ENCODE peak calls at places on chromosomes 11 and 22, in eight cellular contexts. One of them, this sample, is unnamed. For H3K4me1, the result is how much of the 10 kb centered on the place peaks cover.

GRCh38 chr11:69598147-69598546 is 42.8 kb upstream of the CCND1 start:
- DNase-seq in mucosa of descending colon: no peak
- DNase-seq in A549: peak
- DNase-seq in mesenchymal stem cell: peak
- DNase-seq in adipocyte: no peak
- DNase-seq in neuronal stem cell: no peak
- DNase-seq in heart right ventricle: peak
- DNase-seq in cardiac muscle cell: no peak
- DNase-seq in this sample: no peak

GRCh38 chr11:10454902-10455631 is at the start of gene AMPD3:
- DNase-seq in mucosa of descending colon: no peak
- DNase-seq in A549: peak
- DNase-seq in mesenchymal stem cell: peak
- DNase-seq in adipocyte: peak
- DNase-seq in neuronal stem cell: no peak
- DNase-seq in heart right ventricle: no peak
- DNase-seq in cardiac muscle cell: peak
- DNase-seq in this sample: no peak

GRCh38 chr11:1253103-1253485 is 30.2 kb downstream of the MUC5B start:
- DNase-seq in mucosa of descending colon: no peak
- DNase-seq in A549: no peak
- DNase-seq in mesenchymal stem cell: no peak
- DNase-seq in adipocyte: no peak
- DNase-seq in neuronal stem cell: no peak
- DNase-seq in heart right ventricle: no peak
- DNase-seq in cardiac muscle cell: no peak
- DNase-seq in this sample: no peak

GRCh38 chr11:15845261-15845660 is 511.1 kb downstream of the SOX6 start:
- DNase-seq in mucosa of descending colon: no peak
- DNase-seq in A549: no peak
- DNase-seq in mesenchymal stem cell: no peak
- DNase-seq in adipocyte: no peak
- DNase-seq in neuronal stem cell: peak
- DNase-seq in heart right ventricle: no peak
- DNase-seq in cardiac muscle cell: no peak
- DNase-seq in this sample: no peak

GRCh38 chr22:26479792-26480610 is 3.6 kb downstream of the HPS4 start:
- DNase-seq in mucosa of descending colon: peak
- DNase-seq in A549: no peak
- DNase-seq in mesenchymal stem cell: no peak
- DNase-seq in adipocyte: no peak
- DNase-seq in neuronal stem cell: no peak
- DNase-seq in heart right ventricle: no peak
- DNase-seq in cardiac muscle cell: no peak
- DNase-seq in this sample: no peak

GRCh38 chr11:122780296-122780949 is 57.9 kb upstream of the CRTAM start:
- DNase-seq in mucosa of descending colon: no peak
- DNase-seq in A549: no peak
- DNase-seq in mesenchymal stem cell: no peak
- DNase-seq in adipocyte: no peak
- DNase-seq in neuronal stem cell: no peak
- DNase-seq in heart right ventricle: no peak
- DNase-seq in cardiac muscle cell: no peak
- DNase-seq in this sample: no peak

GRCh38 chr11:35629914-35630313 is 11.7 kb downstream of the FJX1 start:
- DNase-seq in mucosa of descending colon: no peak
- DNase-seq in A549: peak
- DNase-seq in mesenchymal stem cell: peak
- DNase-seq in adipocyte: peak
- DNase-seq in neuronal stem cell: no peak
- DNase-seq in heart right ventricle: no peak
- DNase-seq in cardiac muscle cell: peak
- DNase-seq in this sample: no peak

GRCh38 chr11:44564653-44565007 is 833 bp upstream of the CD82 start:
- DNase-seq in mucosa of descending colon: peak
- DNase-seq in A549: no peak
- DNase-seq in mesenchymal stem cell: peak
- DNase-seq in adipocyte: peak
- DNase-seq in neuronal stem cell: no peak
- DNase-seq in heart right ventricle: no peak
- DNase-seq in cardiac muscle cell: peak
- DNase-seq in this sample: peak

GRCh38 chr11:605286-606129 is 10.2 kb downstream of the IRF7 start:
- DNase-seq in mucosa of descending colon: peak
- DNase-seq in A549: no peak
- DNase-seq in mesenchymal stem cell: no peak
- DNase-seq in adipocyte: no peak
- DNase-seq in neuronal stem cell: no peak
- DNase-seq in heart right ventricle: no peak
- DNase-seq in cardiac muscle cell: no peak
- DNase-seq in this sample: no peak

GRCh38 chr22:50641696-50642607 is 14.0 kb upstream of the ARSA start:
- DNase-seq in mucosa of descending colon: no peak
- DNase-seq in A549: no peak
- DNase-seq in mesenchymal stem cell: peak
- DNase-seq in adipocyte: peak
- DNase-seq in neuronal stem cell: peak
- DNase-seq in heart right ventricle: peak
- DNase-seq in cardiac muscle cell: peak
- DNase-seq in this sample: no peak

GRCh38 chr22:39923689-39924088 is 22.8 kb downstream of the GRAP2 start:
- DNase-seq in mucosa of descending colon: no peak
- DNase-seq in A549: no peak
- DNase-seq in mesenchymal stem cell: no peak
- DNase-seq in adipocyte: no peak
- DNase-seq in neuronal stem cell: no peak
- DNase-seq in heart right ventricle: no peak
- DNase-seq in cardiac muscle cell: no peak
- DNase-seq in this sample: no peak

GRCh38 chr22:46854125-46854870 is 91.8 kb downstream of the TBC1D22A start:
- DNase-seq in mucosa of descending colon: no peak
- DNase-seq in A549: no peak
- DNase-seq in mesenchymal stem cell: peak
- DNase-seq in adipocyte: no peak
- DNase-seq in neuronal stem cell: no peak
- DNase-seq in heart right ventricle: peak
- DNase-seq in cardiac muscle cell: peak
- DNase-seq in this sample: no peak

GRCh38 chr11:62925745-62926668 is 4.8 kb upstream of the CHRM1 start:
- DNase-seq in mucosa of descending colon: no peak
- DNase-seq in A549: no peak
- DNase-seq in mesenchymal stem cell: peak
- DNase-seq in adipocyte: peak
- DNase-seq in neuronal stem cell: no peak
- DNase-seq in heart right ventricle: no peak
- DNase-seq in cardiac muscle cell: no peak
- DNase-seq in this sample: no peak

GRCh38 chr11:67498544-67498972 is 6.6 kb downstream of the PITPNM1 start:
- DNase-seq in mucosa of descending colon: no peak
- DNase-seq in A549: no peak
- DNase-seq in mesenchymal stem cell: no peak
- DNase-seq in adipocyte: no peak
- DNase-seq in neuronal stem cell: no peak
- DNase-seq in heart right ventricle: peak
- DNase-seq in cardiac muscle cell: no peak
- DNase-seq in this sample: no peak

GRCh38 chr11:83051760-83052671 is 19.7 kb downstream of the RAB30 start:
- DNase-seq in mucosa of descending colon: no peak
- DNase-seq in A549: peak
- DNase-seq in mesenchymal stem cell: peak
- DNase-seq in adipocyte: peak
- DNase-seq in neuronal stem cell: no peak
- DNase-seq in heart right ventricle: peak
- DNase-seq in cardiac muscle cell: peak
- DNase-seq in this sample: no peak

GRCh38 chr22:22746061-22746962 is 101.9 kb downstream of the GGTLC2 start:
- DNase-seq in mucosa of descending colon: no peak
- DNase-seq in A549: no peak
- DNase-seq in mesenchymal stem cell: no peak
- DNase-seq in adipocyte: no peak
- DNase-seq in neuronal stem cell: no peak
- DNase-seq in heart right ventricle: no peak
- DNase-seq in cardiac muscle cell: no peak
- DNase-seq in this sample: no peak

GRCh38 chr22:44272330-44272729 is 40.4 kb downstream of the SHISAL1 start:
- DNase-seq in mucosa of descending colon: peak
- DNase-seq in A549: no peak
- DNase-seq in mesenchymal stem cell: no peak
- DNase-seq in adipocyte: no peak
- DNase-seq in neuronal stem cell: no peak
- DNase-seq in heart right ventricle: no peak
- DNase-seq in cardiac muscle cell: no peak
- DNase-seq in this sample: no peak

GRCh38 chr22:23578306-23578705 is 1.8 kb downstream of the IGLL1 start:
- DNase-seq in mucosa of descending colon: no peak
- DNase-seq in A549: no peak
- DNase-seq in mesenchymal stem cell: no peak
- DNase-seq in adipocyte: no peak
- DNase-seq in neuronal stem cell: no peak
- DNase-seq in heart right ventricle: no peak
- DNase-seq in cardiac muscle cell: no peak
- DNase-seq in this sample: no peak

GRCh38 chr22:41252365-41252764 is 11.6 kb upstream of the CHADL start:
- DNase-seq in mucosa of descending colon: no peak
- DNase-seq in A549: no peak
- DNase-seq in mesenchymal stem cell: no peak
- DNase-seq in adipocyte: no peak
- DNase-seq in neuronal stem cell: no peak
- DNase-seq in heart right ventricle: no peak
- DNase-seq in cardiac muscle cell: no peak
- DNase-seq in this sample: no peak

GRCh38 chr22:38148252-38148651 is 33.4 kb downstream of the PLA2G6 start:
- DNase-seq in mucosa of descending colon: peak
- DNase-seq in A549: no peak
- DNase-seq in mesenchymal stem cell: peak
- DNase-seq in adipocyte: peak
- DNase-seq in neuronal stem cell: no peak
- DNase-seq in heart right ventricle: no peak
- DNase-seq in cardiac muscle cell: peak
- DNase-seq in this sample: no peak

GRCh38 chr11:37525336-37525735 is 927.3 kb upstream of the RAG2 start:
- DNase-seq in mucosa of descending colon: no peak
- DNase-seq in A549: no peak
- DNase-seq in mesenchymal stem cell: no peak
- DNase-seq in adipocyte: peak
- DNase-seq in neuronal stem cell: no peak
- DNase-seq in heart right ventricle: no peak
- DNase-seq in cardiac muscle cell: peak
- DNase-seq in this sample: no peak

GRCh38 chr11:96293109-96293508 is 49.9 kb downstream of the MAML2 start:
- DNase-seq in mucosa of descending colon: no peak
- DNase-seq in A549: no peak
- DNase-seq in mesenchymal stem cell: no peak
- DNase-seq in adipocyte: no peak
- DNase-seq in neuronal stem cell: no peak
- DNase-seq in heart right ventricle: no peak
- DNase-seq in cardiac muscle cell: no peak
- DNase-seq in this sample: no peak
- H3K4me1 ChIP-seq in mucosa of descending colon: under half
- H3K4me1 ChIP-seq in A549: under half
- H3K4me1 ChIP-seq in mesenchymal stem cell: under half
- H3K4me1 ChIP-seq in adipocyte: under half
- H3K4me1 ChIP-seq in neuronal stem cell: under half
- H3K4me1 ChIP-seq in heart right ventricle: under half
- H3K4me1 ChIP-seq in cardiac muscle cell: under half
- H3K4me1 ChIP-seq in this sample: under half

DNA sequence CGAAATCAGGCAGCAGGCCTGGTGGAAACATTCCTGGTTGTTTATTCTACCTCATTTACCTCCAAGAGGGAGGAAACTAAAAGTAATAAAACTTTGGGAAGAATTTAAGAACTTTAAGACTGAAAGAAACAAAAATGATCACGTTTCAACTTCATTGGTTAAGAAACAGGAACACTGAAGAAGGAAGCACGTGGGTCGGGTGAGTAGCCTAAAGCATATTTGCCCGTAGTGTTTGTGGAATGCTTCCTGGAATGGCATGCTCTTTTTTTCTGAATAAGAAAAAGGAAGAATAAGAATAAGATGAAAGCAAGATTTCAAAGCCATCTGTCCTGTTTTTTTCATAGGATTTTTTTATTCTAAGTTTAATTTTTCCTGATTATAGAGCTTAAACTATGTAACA is 83.1 kb downstream of the WNT11 start:
- DNase-seq in mucosa of descending colon: no peak
- DNase-seq in A549: no peak
- DNase-seq in mesenchymal stem cell: no peak
- DNase-seq in adipocyte: peak
- DNase-seq in neuronal stem cell: no peak
- DNase-seq in heart right ventricle: no peak
- DNase-seq in cardiac muscle cell: no peak
- DNase-seq in this sample: no peak
- H3K4me1 ChIP-seq in mucosa of descending colon: under half
- H3K4me1 ChIP-seq in A549: under half
- H3K4me1 ChIP-seq in mesenchymal stem cell: under half
- H3K4me1 ChIP-seq in adipocyte: under half
- H3K4me1 ChIP-seq in neuronal stem cell: under half
- H3K4me1 ChIP-seq in heart right ventricle: under half
- H3K4me1 ChIP-seq in cardiac muscle cell: half or more
- H3K4me1 ChIP-seq in this sample: under half

DNA sequence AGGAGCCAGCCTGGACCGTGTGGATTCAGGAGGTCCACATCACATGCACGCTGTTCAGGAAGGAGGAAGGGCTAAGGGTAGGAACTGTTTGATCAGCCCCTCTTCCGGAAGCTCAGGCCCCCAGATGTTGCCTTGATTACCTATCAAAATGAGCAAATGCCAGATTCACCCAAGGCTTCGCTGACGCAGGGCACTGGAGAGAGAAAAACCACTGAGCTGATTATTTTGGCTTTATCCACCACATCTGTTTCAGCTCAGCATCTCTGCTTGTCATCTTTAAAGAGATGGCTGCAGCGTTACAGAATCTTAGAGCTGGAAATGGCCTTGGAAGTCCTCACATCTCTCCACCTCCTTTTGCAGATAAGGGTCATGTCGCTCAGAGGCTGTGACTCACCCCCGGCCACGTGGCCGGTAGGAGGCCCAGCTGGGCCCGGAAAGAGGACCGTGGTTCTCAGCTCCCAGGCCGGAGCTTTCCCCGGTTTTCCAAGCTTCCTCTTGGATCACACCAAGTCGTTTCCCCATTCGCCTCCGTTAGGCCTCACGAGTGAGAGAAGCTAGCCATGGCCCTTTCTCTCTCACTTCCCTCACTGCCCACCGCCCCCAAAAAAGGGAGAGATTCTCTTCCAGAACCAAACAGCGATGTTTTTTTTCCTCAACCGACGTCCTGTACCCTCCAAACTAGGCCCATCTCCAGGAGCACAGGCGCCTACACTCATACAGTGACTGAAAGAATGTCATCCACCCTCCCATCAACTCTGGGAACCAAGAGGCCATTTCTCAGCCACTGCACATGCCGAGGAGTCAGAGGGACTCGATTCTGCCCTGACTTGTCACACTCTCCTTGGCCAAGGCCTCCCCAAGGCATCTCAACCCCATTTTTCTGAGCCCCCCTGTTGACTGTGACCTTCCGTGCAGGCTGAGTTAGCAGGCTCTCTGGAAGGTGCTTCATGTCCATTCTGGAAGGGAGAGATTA is 37.6 kb downstream of the LIF start:
- DNase-seq in mucosa of descending colon: no peak
- DNase-seq in A549: peak
- DNase-seq in mesenchymal stem cell: peak
- DNase-seq in adipocyte: peak
- DNase-seq in neuronal stem cell: no peak
- DNase-seq in heart right ventricle: peak
- DNase-seq in cardiac muscle cell: peak
- DNase-seq in this sample: no peak
- H3K4me1 ChIP-seq in mucosa of descending colon: under half
- H3K4me1 ChIP-seq in A549: half or more
- H3K4me1 ChIP-seq in mesenchymal stem cell: half or more
- H3K4me1 ChIP-seq in adipocyte: half or more
- H3K4me1 ChIP-seq in neuronal stem cell: under half
- H3K4me1 ChIP-seq in heart right ventricle: under half
- H3K4me1 ChIP-seq in cardiac muscle cell: under half
- H3K4me1 ChIP-seq in this sample: under half

GRCh38 chr11:2466869-2467694 is 22.3 kb downstream of the KCNQ1 start:
- DNase-seq in mucosa of descending colon: no peak
- DNase-seq in A549: no peak
- DNase-seq in mesenchymal stem cell: no peak
- DNase-seq in adipocyte: no peak
- DNase-seq in neuronal stem cell: no peak
- DNase-seq in heart right ventricle: no peak
- DNase-seq in cardiac muscle cell: no peak
- DNase-seq in this sample: peak
- H3K4me1 ChIP-seq in mucosa of descending colon: under half
- H3K4me1 ChIP-seq in A549: under half
- H3K4me1 ChIP-seq in mesenchymal stem cell: under half
- H3K4me1 ChIP-seq in adipocyte: under half
- H3K4me1 ChIP-seq in neuronal stem cell: under half
- H3K4me1 ChIP-seq in heart right ventricle: under half
- H3K4me1 ChIP-seq in cardiac muscle cell: under half
- H3K4me1 ChIP-seq in this sample: under half